ENCODE peak calls at places on chromosomes 11 and 22, in four cellular contexts. G is lower leg skin, C is H9, I is heart right ventricle. S is an unnamed sample.

GRCh38 chr22:23182289-23183106 is 2.2 kb downstream of the BCR start:
- DNase-seq in G (no peak), I (no peak), C (no peak), S (no peak)

GRCh38 chr11:128180446-128181089 is 406.8 kb downstream of the ETS1 start:
- DNase-seq in C (no peak), G (no peak), I (no peak), S (no peak)

GRCh38 chr11:30244255-30244654 is 13.4 kb downstream of the FSHB start:
- DNase-seq in G (no peak), C (no peak), I (no peak), S (no peak)

GRCh38 chr11:18329196-18329870 is 7.0 kb downstream of the GTF2H1 start:
- DNase-seq in G (no peak), I (no peak), C (no peak), S (no peak)

GRCh38 chr22:24592846-24593809 is at the start of gene LRRC75B:
- DNase-seq in G (peak; percentile 97), I (peak; percentile 86), C (peak; percentile 89), S (peak; percentile 90)

GRCh38 chr11:121452609-121453150 is at the start of gene SORL1-AS1:
- DNase-seq in C (no peak), G (no peak), I (no peak), S (no peak)

GRCh38 chr11:6516865-6517264 is 19.8 kb downstream of the DNHD1 start:
- DNase-seq in C (no peak), G (no peak), I (no peak), S (no peak)

GRCh38 chr11:34348919-34349318 is 8.9 kb downstream of the ABTB2 start:
- DNase-seq in G (no peak), C (peak; percentile 10), I (no peak), S (no peak)

GRCh38 chr11:12765428-12765827 is 91.2 kb downstream of the TEAD1 start:
- DNase-seq in G (no peak), C (no peak), I (peak; percentile 37), S (no peak)

GRCh38 chr22:24106385-24107381 is 74.6 kb upstream of the SUSD2 start:
- DNase-seq in I (peak; percentile 22), G (no peak), C (peak; percentile 37), S (no peak)

GRCh38 chr11:128544625-128545024 is 42.7 kb downstream of the ETS1 start:
- DNase-seq in I (no peak), G (no peak), C (no peak), S (no peak)

GRCh38 chr11:46353706-46354105 is 6.4 kb downstream of the DGKZ start:
- DNase-seq in C (no peak), G (no peak), I (no peak), S (no peak)

GRCh38 chr11:69053169-69053477 is 4.4 kb downstream of the TPCN2 start:
- DNase-seq in I (no peak), C (no peak), G (no peak), S (no peak)

GRCh38 chr11:120950880-120951279 is 73.0 kb upstream of the TBCEL start:
- DNase-seq in G (no peak), C (no peak), I (no peak), S (no peak)

GRCh38 chr22:37273126-37273845 is 9.0 kb upstream of the CYTH4 start:
- DNase-seq in C (no peak), G (no peak), I (no peak), S (no peak)

GRCh38 chr11:32105871-32106312 is 15.0 kb downstream of the RCN1 start:
- DNase-seq in G (no peak), I (no peak), C (no peak), S (no peak)

GRCh38 chr11:291281-292210 is 2.6 kb downstream of the PGGHG start:
- DNase-seq in G (peak; percentile 83), I (no peak), C (no peak), S (no peak)

GRCh38 chr11:74593463-74593862 is 1.1 kb downstream of the POLD3 start:
- DNase-seq in C (no peak), I (no peak), G (no peak), S (no peak)

GRCh38 chr11:6925636-6926207 is 504 bp upstream of the ZNF215 start:
- DNase-seq in C (peak; percentile 52), G (no peak), I (no peak), S (no peak)

GRCh38 chr22:47130883-47131610 is 368.6 kb downstream of the TBC1D22A start:
- DNase-seq in I (no peak), G (no peak), C (no peak), S (no peak)

GRCh38 chr11:35554491-35555237 is 29.2 kb upstream of the PAMR1 start:
- DNase-seq in G (no peak), I (no peak), C (no peak), S (no peak)
- TF ChIP-seq CTCF in G (no peak), I (no peak), C (peak; percentile 63), S (peak; percentile 42)

GRCh38 chr11:134254433-134254832 is 1.1 kb downstream of the ACAD8 start:
- DNase-seq in I (no peak), G (no peak), C (no peak), S (no peak)

GRCh38 chr11:134250675-134251074 is 2.5 kb downstream of the THYN1 start:
- DNase-seq in G (no peak), C (no peak), I (no peak), S (no peak)

GRCh38 chr11:134248910-134249480 is 4.2 kb downstream of the THYN1 start:
- DNase-seq in G (no peak), I (no peak), C (no peak), S (no peak)

GRCh38 chr11:134253189-134253993 is at the start of the genes ACAD8 and THYN1:
- DNase-seq in I (peak; percentile 98), C (peak; percentile 98), G (peak; percentile 99), S (peak; percentile 98)

GRCh38 chr11:134252539-134253188 is 488 bp downstream of the THYN1 start:
- DNase-seq in G (no peak), I (peak; percentile 18), C (peak; percentile 40), S (no peak)
- TF ChIP-seq CTCF in G (no peak), I (no peak), C (no peak), S (no peak)

GRCh38 chr22:43827336-43827735 is 15.2 kb upstream of the EFCAB6 start:
- DNase-seq in G (peak; percentile 12), C (no peak), I (no peak), S (no peak)

GRCh38 chr22:43826142-43827093 is 14.3 kb upstream of the EFCAB6 start:
- DNase-seq in G (peak; percentile 83), C (peak; percentile 21), I (no peak), S (peak; percentile 78)

GRCh38 chr22:43829448-43829821 is 17.3 kb upstream of the EFCAB6 start:
- DNase-seq in I (peak; percentile 49), C (no peak), G (peak; percentile 87), S (no peak)

GRCh38 chr22:43828711-43829447 is 16.8 kb upstream of the EFCAB6 start:
- DNase-seq in C (peak; percentile 64), G (peak; percentile 97), I (peak; percentile 82), S (no peak)

GRCh38 chr22:43827926-43828710 is 16.0 kb upstream of the EFCAB6 start:
- DNase-seq in C (peak; percentile 25), G (peak; percentile 66), I (no peak), S (no peak)
- TF ChIP-seq CTCF in C (no peak), G (no peak), I (no peak), S (no peak)

GRCh38 chr11:61390161-61390560 is 2.2 kb upstream of the TMEM216 start:
- DNase-seq in I (no peak), G (no peak), C (no peak), S (no peak)
- TF ChIP-seq CTCF in I (no peak), G (no peak), C (no peak), S (no peak)

GRCh38 chr11:84714316-84714780 is 912.8 kb downstream of the DLG2 start:
- DNase-seq in C (peak; percentile 79), I (peak; percentile 34), G (no peak), S (no peak)
- TF ChIP-seq CTCF in C (peak; percentile 85), I (no peak), G (no peak), S (peak; percentile 52)

DNA sequence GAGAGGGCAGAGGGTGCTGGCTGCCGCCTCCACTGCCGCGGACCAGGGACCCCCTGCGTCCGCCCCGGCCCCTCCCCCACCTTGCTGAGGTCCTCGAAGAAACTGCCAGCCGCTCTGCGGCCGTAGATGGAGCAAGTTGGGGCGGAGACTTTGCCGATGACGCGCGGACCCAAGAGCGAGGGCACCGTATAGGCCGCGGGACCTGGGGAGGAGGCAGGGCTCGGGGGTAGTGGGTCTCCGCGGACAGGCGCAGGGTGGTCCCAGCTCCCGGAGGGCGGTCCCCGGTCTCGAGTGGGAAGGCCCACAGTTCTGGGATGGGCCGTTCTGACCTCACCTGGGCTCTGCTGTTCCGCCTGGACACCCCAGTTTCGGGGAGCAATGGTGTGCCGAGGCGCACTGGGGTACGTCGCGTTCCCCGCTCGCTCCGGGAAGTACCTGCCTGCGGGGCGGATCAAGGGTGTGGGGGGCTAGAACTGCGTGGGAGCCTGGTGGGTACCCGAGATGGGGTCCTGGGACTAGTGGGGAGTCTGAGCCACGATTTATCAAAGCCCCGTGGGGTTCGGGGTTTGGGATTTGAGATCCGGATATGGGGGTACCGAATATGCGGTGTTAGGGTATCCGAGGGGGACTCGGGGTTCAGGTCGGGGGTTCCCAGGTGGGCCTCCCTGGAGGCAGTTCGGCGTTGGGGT is 1.2 kb upstream of the TYMP start:
- DNase-seq in I (peak; percentile 86), G (peak; percentile 98), C (peak; percentile 84), S (peak; percentile 86)
- TF ChIP-seq CTCF in I (no peak), G (no peak), C (no peak), S (no peak)

DNA sequence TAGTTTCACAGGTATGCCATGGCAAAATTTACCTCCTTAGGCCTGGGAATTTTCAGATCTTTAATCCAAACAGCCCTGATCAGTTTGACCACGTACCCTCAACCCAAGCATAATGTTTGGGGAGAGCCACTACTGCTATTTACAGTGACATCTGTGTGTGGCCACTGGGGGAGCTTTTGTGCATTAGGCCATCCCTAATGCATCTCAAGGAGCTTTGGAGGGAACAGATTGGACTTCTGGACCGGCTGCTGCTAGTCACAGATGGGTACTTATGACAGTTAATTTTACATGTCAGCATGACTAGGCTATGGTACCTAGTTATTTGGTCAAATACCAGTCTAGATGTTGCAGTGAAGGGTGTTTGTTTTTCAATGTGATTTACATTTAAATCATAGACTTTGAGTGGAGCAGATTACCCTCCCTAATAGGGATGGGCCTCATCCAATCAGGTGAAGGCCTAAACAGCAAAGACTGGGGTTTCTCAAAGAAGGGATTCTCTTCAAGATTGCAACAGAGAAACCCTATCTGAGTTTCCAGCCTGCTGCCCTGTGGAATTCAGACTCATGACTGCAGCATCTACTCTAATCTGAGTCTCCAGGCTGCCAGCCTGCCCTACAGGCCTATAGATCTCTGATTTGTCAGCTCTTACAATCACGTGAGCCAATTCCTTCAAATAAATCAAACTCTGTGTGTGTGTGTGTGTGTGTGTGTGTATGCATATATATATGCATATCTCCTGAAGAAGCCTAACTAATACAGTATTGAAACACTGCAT is 37.9 kb upstream of the GALNT18 start:
- DNase-seq in I (no peak), G (no peak), C (no peak), S (no peak)
- TF ChIP-seq CTCF in I (no peak), G (no peak), C (peak; percentile 45), S (no peak)

GRCh38 chr22:43823353-43823908 is 11.3 kb upstream of the EFCAB6 start:
- DNase-seq in G (peak; percentile 49), C (peak; percentile 29), I (no peak), S (peak; percentile 75)
- TF ChIP-seq CTCF in G (no peak), C (no peak), I (no peak), S (no peak)

S was measured in osteocyte.